ENCODE peak calls at places on chromosomes 12 and 14, in four cellular contexts. D is DMS53, I is iris pigment epithelial cell, E is NCI-H1105. F is an unnamed sample.

GRCh38 chr12:76391461-76391860 is 43.2 kb upstream of the BBS10 start:
- DNase-seq in D (no peak), I (no peak), E (no peak), F (no peak)

GRCh38 chr12:6141048-6141447 is 16.6 kb upstream of the VWF start:
- DNase-seq in D (no peak), E (no peak), I (peak), F (no peak)

GRCh38 chr14:104818714-104819161 is 17.8 kb downstream of the ZBTB42 start:
- DNase-seq in I (no peak), D (no peak), E (no peak), F (no peak)

GRCh38 chr12:94593822-94594442 is 56.4 kb downstream of the TMCC3 start:
- DNase-seq in I (no peak), D (no peak), E (no peak), F (no peak)

GRCh38 chr14:90193925-90194324 is 62.4 kb upstream of the PSMC1 start:
- DNase-seq in E (no peak), D (peak), I (no peak), F (no peak)

GRCh38 chr12:64672925-64673409 is 62.7 kb downstream of the RASSF3 start:
- DNase-seq in E (peak), D (peak), I (no peak), F (no peak)

GRCh38 chr12:132788375-132789098 is 26.9 kb upstream of the ANKLE2 start:
- DNase-seq in D (no peak), I (no peak), E (no peak), F (no peak)

GRCh38 chr12:74847169-74847568 is 309.5 kb downstream of the ATXN7L3B start:
- DNase-seq in D (no peak), I (no peak), E (no peak), F (no peak)

GRCh38 chr12:132446535-132447326 is 43.2 kb upstream of the FBRSL1 start:
- DNase-seq in D (no peak), E (no peak), I (no peak), F (no peak)

GRCh38 chr12:58253663-58254062 is 312.3 kb downstream of the ATP23 start:
- DNase-seq in D (no peak), I (no peak), E (no peak), F (no peak)

GRCh38 chr12:62640910-62641448 is 174.4 kb downstream of the MON2 start:
- DNase-seq in D (peak), I (peak), E (no peak), F (peak)

GRCh38 chr14:32821989-32822653 is 116.6 kb upstream of the NPAS3 start:
- DNase-seq in I (peak), E (no peak), D (no peak), F (no peak)

GRCh38 chr14:52473557-52473956 is 78.7 kb downstream of the TXNDC16 start:
- DNase-seq in D (peak), I (peak), E (peak), F (no peak)

GRCh38 chr12:85280138-85280983 is at the start of gene ALX1:
- DNase-seq in D (peak), I (peak), E (no peak), F (no peak)

GRCh38 chr12:16325426-16325825 is 22.0 kb upstream of the MGST1 start:
- DNase-seq in D (peak), I (no peak), E (peak), F (no peak)

GRCh38 chr12:109735051-109735521 is 21.5 kb downstream of the FAM222A start:
- DNase-seq in I (no peak), D (no peak), E (no peak), F (no peak)

GRCh38 chr12:89350661-89351488 is 1.4 kb downstream of the DUSP6 start:
- DNase-seq in D (peak), I (peak), E (no peak), F (no peak)

GRCh38 chr12:42810006-42810405 is 220.5 kb upstream of the PRICKLE1 start:
- DNase-seq in E (peak), I (peak), D (no peak), F (no peak)

GRCh38 chr12:44235674-44236073 is 399.8 kb downstream of the TMEM117 start:
- DNase-seq in I (no peak), D (no peak), E (no peak), F (no peak)

GRCh38 chr12:56862264-56862663 is 71.9 kb downstream of the SDR9C7 start:
- DNase-seq in I (no peak), D (no peak), E (no peak), F (no peak)

GRCh38 chr14:76091036-76091435 is 60.7 kb upstream of the GPATCH2L start:
- DNase-seq in D (peak), E (no peak), I (no peak), F (no peak)

GRCh38 chr12:113151655-113152054 is 2.1 kb downstream of the CFAP73 start:
- DNase-seq in I (no peak), E (no peak), D (no peak), F (no peak)

GRCh38 chr12:65756956-65757511 is 67.2 kb upstream of the HMGA2 start:
- DNase-seq in E (no peak), D (peak), I (peak), F (no peak)

GRCh38 chr12:89470741-89471504 is 53.7 kb downstream of the GALNT4 start:
- DNase-seq in D (peak), I (peak), E (peak), F (no peak)

GRCh38 chr14:64507376-64508156 is 3.0 kb downstream of the ZBTB1 start:
- DNase-seq in I (peak), E (no peak), D (no peak), F (peak)

GRCh38 chr14:99270491-99271287 is 1.3 kb downstream of the BCL11B start:
- DNase-seq in D (peak), E (peak), I (no peak), F (no peak)

GRCh38 chr12:47223848-47224213 is 144.1 kb upstream of the AMIGO2 start:
- DNase-seq in D (peak), E (no peak), I (peak), F (no peak)

GRCh38 chr14:75363570-75364227 is 64.1 kb upstream of the JDP2 start:
- DNase-seq in E (no peak), I (no peak), D (no peak), F (no peak)

GRCh38 chr14:55373784-55374725 is 37.6 kb downstream of the ATG14 start:
- DNase-seq in E (no peak), D (peak), I (peak), F (no peak)

GRCh38 chr12:31235868-31236395 is 90.0 kb downstream of the SINHCAF start:
- DNase-seq in I (no peak), D (peak), E (no peak), F (no peak)

GRCh38 chr14:60882219-60882618 is 98.7 kb downstream of the TRMT5 start:
- DNase-seq in D (no peak), E (no peak), I (no peak), F (no peak)

GRCh38 chr12:105466901-105467598 is 136.6 kb downstream of the C12orf75 start:
- DNase-seq in I (no peak), E (no peak), D (no peak), F (no peak)

GRCh38 chr12:99418379-99418778 is 229.2 kb upstream of the GARIN6 start:
- DNase-seq in E (no peak), I (no peak), D (no peak), F (no peak)

GRCh38 chr14:31964979-31965734 is 111.9 kb upstream of the ARHGAP5 start:
- DNase-seq in D (no peak), I (no peak), E (no peak), F (no peak)

GRCh38 chr14:53193193-53193592 is 40.1 kb upstream of the DDHD1 start:
- DNase-seq in D (no peak), I (peak), E (no peak), F (no peak)

GRCh38 chr12:4307593-4308333 is 13.2 kb upstream of the TIGAR start:
- DNase-seq in I (peak), E (peak), D (peak), F (peak)

GRCh38 chr12:67039995-67040860 is 228.9 kb upstream of the CAND1 start:
- DNase-seq in E (no peak), D (peak), I (no peak), F (no peak)

GRCh38 chr12:42508913-42509312 is 80.6 kb downstream of the PRICKLE1 start:
- DNase-seq in I (no peak), D (no peak), E (no peak), F (no peak)

GRCh38 chr12:130194154-130194553 is 31.9 kb downstream of the FZD10 start:
- DNase-seq in I (no peak), D (no peak), E (no peak), F (no peak)

F was measured in H54.